ENCODE peak calls at places on chromosomes 3 and 15, in five cellular contexts. Z is B cell, B is activated gamma-delta T cell treated with Interleukin-2 at 50 U/mL for 16 hours, E is HepG2, A is foreskin fibroblast. I is an unnamed sample.

GRCh38 chr15:39397883-39398282 is 183.0 kb upstream of the THBS1 start:
- DNase-seq in B (no peak), E (no peak), Z (no peak), A (no peak), I (no peak)

GRCh38 chr3:176734146-176734545 is 463.1 kb downstream of the TBL1XR1 start:
- DNase-seq in Z (no peak), B (no peak), E (no peak), A (no peak), I (no peak)

GRCh38 chr15:71691700-71692417 is 118.5 kb upstream of the NR2E3 start:
- DNase-seq in Z (no peak), E (no peak), B (no peak), A (no peak), I (peak; percentile 22)

GRCh38 chr15:76576526-76577279 is 240.1 kb downstream of the ISL2 start:
- DNase-seq in E (peak; percentile 75), A (peak; percentile 44), B (no peak), Z (no peak), I (peak; percentile 94)

GRCh38 chr3:177150218-177150916 is 46.9 kb downstream of the TBL1XR1 start:
- DNase-seq in B (no peak), Z (no peak), E (peak; percentile 59), A (no peak), I (peak; percentile 42)

GRCh38 chr15:66069751-66070150 is 183.8 kb downstream of the MEGF11 start:
- DNase-seq in A (no peak), E (no peak), Z (no peak), B (no peak), I (no peak)

GRCh38 chr3:197522183-197522715 is 33.5 kb downstream of the BDH1 start:
- DNase-seq in Z (no peak), B (no peak), E (no peak), A (no peak), I (peak; percentile 43)

GRCh38 chr15:70575251-70576227 is 187.8 kb downstream of the UACA start:
- DNase-seq in E (no peak), A (no peak), Z (no peak), B (no peak), I (peak; percentile 70)

GRCh38 chr3:128205616-128206015 is 52.3 kb downstream of the EEFSEC start:
- DNase-seq in E (no peak), Z (no peak), A (no peak), B (no peak), I (no peak)

GRCh38 chr15:50247819-50248650 is 17.5 kb downstream of the HDC start:
- DNase-seq in B (no peak), E (no peak), A (no peak), Z (peak; percentile 66), I (no peak)

GRCh38 chr15:29556385-29556784 is 265.9 kb downstream of the TJP1 start:
- DNase-seq in Z (no peak), E (no peak), A (peak; percentile 26), B (no peak), I (no peak)

GRCh38 chr3:28050895-28051294 is 190.5 kb upstream of the CMC1 start:
- DNase-seq in Z (no peak), A (peak; percentile 2), E (peak; percentile 54), B (peak; percentile 34), I (peak; percentile 58)

GRCh38 chr3:181943285-181943684 is 231.6 kb downstream of the SOX2 start:
- DNase-seq in E (no peak), A (no peak), Z (no peak), B (no peak), I (no peak)

GRCh38 chr3:125192190-125193035 is 20.1 kb downstream of the SLC12A8 start:
- DNase-seq in A (no peak), Z (peak; percentile 45), B (no peak), E (no peak), I (no peak)

GRCh38 chr3:42387802-42388651 is 22.4 kb downstream of the LYZL4 start:
- DNase-seq in B (peak; percentile 29), A (no peak), E (no peak), Z (no peak), I (no peak)

GRCh38 chr3:80297720-80298119 is 529.9 kb upstream of the ROBO1 start:
- DNase-seq in A (no peak), Z (no peak), E (no peak), B (no peak), I (no peak)

GRCh38 chr15:98085003-98085639 is 124.6 kb downstream of the ARRDC4 start:
- DNase-seq in A (peak; percentile 43), E (peak; percentile 43), B (peak; percentile 26), Z (peak; percentile 41), I (peak; percentile 91)

GRCh38 chr3:150286390-150287147 is 121.5 kb upstream of the TSC22D2 start:
- DNase-seq in Z (peak; percentile 27), E (peak; percentile 44), B (no peak), A (peak; percentile 14), I (peak; percentile 88)

GRCh38 chr15:89371145-89372044 is 36.8 kb upstream of the POLG start:
- DNase-seq in B (no peak), E (no peak), Z (no peak), A (no peak), I (no peak)

GRCh38 chr3:65883614-65884013 is 155.1 kb downstream of the MAGI1 start:
- DNase-seq in B (no peak), E (peak; percentile 24), A (no peak), Z (no peak), I (no peak)

GRCh38 chr3:190810957-190811356 is 51.5 kb downstream of the GMNC start:
- DNase-seq in E (no peak), A (no peak), Z (no peak), B (no peak), I (no peak)

GRCh38 chr3:105866656-105867653 is 1.9 kb downstream of the CBLB start:
- DNase-seq in E (peak; percentile 72), A (no peak), Z (no peak), B (no peak), I (peak; percentile 33)

GRCh38 chr15:86653344-86654192 is 573.9 kb downstream of the AGBL1 start:
- DNase-seq in E (no peak), B (no peak), A (no peak), Z (no peak), I (no peak)

GRCh38 chr3:187667526-187667925 is 2.7 kb downstream of the SST start:
- DNase-seq in B (no peak), E (peak; percentile 9), A (no peak), Z (no peak), I (no peak)

GRCh38 chr3:152236741-152237140 is 32.0 kb upstream of the MBNL1 start:
- DNase-seq in Z (no peak), A (peak; percentile 45), E (no peak), B (no peak), I (no peak)

GRCh38 chr3:30098206-30098605 is 508.2 kb upstream of the TGFBR2 start:
- DNase-seq in B (no peak), A (peak; percentile 21), Z (no peak), E (no peak), I (no peak)

GRCh38 chr15:92006186-92007028 is 152.9 kb downstream of the SLCO3A1 start:
- DNase-seq in B (no peak), Z (no peak), A (no peak), E (no peak), I (no peak)

GRCh38 chr15:33149919-33150318 is 44.6 kb downstream of the FMN1 start:
- DNase-seq in A (peak; percentile 58), E (no peak), Z (no peak), B (no peak), I (peak; percentile 64)